ENCODE peak calls at places on chromosomes 1 and 21, in five cellular contexts. N is brain microvascular endothelial cell, A is endothelial cell of umbilical vein, R is cardiac muscle cell, W is spleen. F is an unnamed sample.

GRCh38 chr1:234699795-234700665 is 90.1 kb upstream of the IRF2BP2 start:
- DNase-seq in W (no peak), N (peak), R (peak), A (peak), F (peak)

GRCh38 chr1:89546082-89546889 is 21.7 kb downstream of the LRRC8B start:
- DNase-seq in R (no peak), W (no peak), A (peak), N (peak), F (no peak)

GRCh38 chr1:196464545-196464944 is 143.7 kb downstream of the KCNT2 start:
- DNase-seq in R (no peak), N (peak), A (peak), W (no peak), F (peak)

GRCh38 chr1:35707253-35708178 is 11.2 kb downstream of the C1orf216 start:
- DNase-seq in N (no peak), R (peak), A (no peak), W (no peak), F (no peak)

GRCh38 chr1:181353526-181353925 is 129.8 kb upstream of the CACNA1E start:
- DNase-seq in W (no peak), A (no peak), R (no peak), N (no peak), F (no peak)

GRCh38 chr1:15848143-15848928 is 829 bp downstream of the SPEN start:
- DNase-seq in N (peak), R (peak), W (peak), A (peak), F (no peak)

GRCh38 chr1:209884665-209885117 is 53.3 kb upstream of the SYT14 start:
- DNase-seq in N (peak), A (peak), W (no peak), R (no peak), F (peak)

GRCh38 chr21:46226920-46227599 is 1.5 kb downstream of the LSS start:
- DNase-seq in A (no peak), R (peak), N (peak), W (peak), F (no peak)

GRCh38 chr1:71054281-71054731 is 6.7 kb upstream of the PTGER3 start:
- DNase-seq in R (no peak), A (no peak), W (peak), N (no peak), F (no peak)

GRCh38 chr1:105632342-105633196 is 1423.9 kb upstream of the PRMT6 start:
- DNase-seq in N (no peak), R (peak), W (no peak), A (no peak), F (no peak)

GRCh38 chr1:242454262-242455051 is 70.0 kb downstream of the PLD5 start:
- DNase-seq in A (peak), R (peak), W (no peak), N (peak), F (no peak)

GRCh38 chr1:77143529-77144121 is 75.6 kb downstream of the PIGK start:
- DNase-seq in R (peak), N (no peak), A (peak), W (no peak), F (no peak)

GRCh38 chr1:185769136-185769535 is 34.9 kb downstream of the HMCN1 start:
- DNase-seq in W (no peak), A (no peak), R (no peak), N (no peak), F (no peak)

GRCh38 chr21:42158846-42159245 is 60.1 kb upstream of the ABCG1 start:
- DNase-seq in W (no peak), R (no peak), A (no peak), N (no peak), F (no peak)

GRCh38 chr1:121440993-121441392 is 256.2 kb downstream of the SRGAP2C start:
- DNase-seq in R (no peak), N (no peak), W (no peak), A (no peak), F (no peak)

GRCh38 chr21:36765229-36765628 is 66.3 kb downstream of the SIM2 start:
- DNase-seq in W (no peak), A (no peak), N (no peak), R (no peak), F (no peak)

GRCh38 chr1:64173300-64173940 is 30.0 kb upstream of the UBE2U start:
- DNase-seq in W (no peak), A (no peak), N (no peak), R (no peak), F (no peak)

GRCh38 chr1:27357281-27358037 is 9.3 kb downstream of the MAP3K6 start:
- DNase-seq in N (no peak), W (peak), A (peak), R (peak), F (no peak)

GRCh38 chr1:28297826-28298225 is 31.0 kb upstream of the MED18 start:
- DNase-seq in R (no peak), A (no peak), W (no peak), N (no peak), F (no peak)

GRCh38 chr1:44405804-44406743 is 1.0 kb downstream of the RNF220 start:
- DNase-seq in A (peak), W (peak), R (peak), N (no peak), F (no peak)

GRCh38 chr1:59098668-59099067 is 198.2 kb upstream of the FGGY start:
- DNase-seq in W (no peak), N (no peak), R (no peak), A (no peak), F (no peak)

GRCh38 chr1:21568809-21569385 is 59.7 kb downstream of the ALPL start:
- DNase-seq in W (no peak), R (no peak), N (no peak), A (no peak), F (no peak)

DNA sequence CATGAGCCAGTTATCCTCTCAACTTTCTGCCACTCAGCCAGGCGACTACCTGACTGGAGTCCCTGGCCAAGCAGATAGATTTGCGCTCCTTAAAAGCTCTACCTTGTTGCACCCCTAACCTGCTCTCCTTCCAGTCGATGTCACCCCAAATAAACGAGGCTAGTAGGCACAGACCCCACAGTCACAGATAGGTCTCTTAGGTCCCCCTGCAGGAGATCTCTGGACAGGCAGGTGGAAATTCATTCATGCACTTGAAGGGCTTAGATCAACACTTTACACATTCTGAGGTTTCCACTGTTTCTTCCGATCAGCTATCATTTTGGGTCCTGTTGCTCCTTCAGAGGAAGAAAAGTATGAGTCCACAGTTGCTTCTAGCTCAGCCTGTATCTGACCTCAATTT is 272.6 kb upstream of the FMN2 start:
- DNase-seq in N (no peak), W (no peak), A (no peak), R (no peak), F (no peak)
- TF ChIP-seq CTCF in N (peak), W (peak), A (no peak), R (no peak), F (peak)

DNA sequence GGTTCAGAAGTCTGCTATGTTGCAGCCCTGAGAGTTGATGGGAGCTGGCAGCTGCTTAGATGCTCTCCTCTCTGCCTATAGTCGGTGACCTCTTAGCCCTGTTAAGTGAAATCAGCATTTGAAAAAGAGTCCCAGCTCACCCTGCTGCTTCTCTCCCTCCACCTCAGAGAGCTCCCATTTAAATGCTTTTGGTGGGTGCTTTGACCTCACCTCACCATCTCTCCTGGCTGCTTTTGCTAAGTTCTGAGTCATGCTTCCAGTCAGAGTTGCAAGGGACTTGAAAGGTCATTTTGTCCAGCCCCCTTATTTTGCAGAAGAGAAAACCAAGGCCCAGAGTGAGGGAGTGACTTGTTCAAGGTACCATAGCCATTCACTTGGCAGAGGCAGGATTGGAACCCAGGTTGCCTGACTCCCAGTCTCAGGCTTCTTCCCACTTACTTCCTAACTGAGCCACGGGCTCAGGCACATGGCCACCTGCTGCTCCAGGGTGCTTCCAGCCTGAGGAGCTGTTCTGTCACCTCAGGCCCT is 3.3 kb downstream of the MAPKAPK2 start:
- DNase-seq in N (no peak), R (no peak), A (peak), W (no peak), F (no peak)
- H3K4me3 ChIP-seq in N (no peak), R (peak), A (no peak), W (no peak), F (peak)

GRCh38 chr1:6343506-6344405 is 49.8 kb downstream of the ACOT7 start:
- DNase-seq in R (peak), A (peak), W (no peak), N (peak), F (peak)
- TF ChIP-seq CTCF in R (peak), A (peak), W (peak), N (peak), F (peak)

GRCh38 chr1:94864821-94865220 is 44.7 kb downstream of the SLC44A3 start:
- DNase-seq in R (peak), W (no peak), N (no peak), A (no peak), F (no peak)
- H3K4me3 ChIP-seq in R (no peak), W (no peak), N (no peak), A (no peak), F (no peak)

GRCh38 chr1:119329521-119329920 is 39.1 kb upstream of the HAO2 start:
- DNase-seq in W (no peak), R (no peak), A (no peak), N (no peak), F (no peak)
- TF ChIP-seq CTCF in W (no peak), R (no peak), A (no peak), N (no peak), F (no peak)

DNA sequence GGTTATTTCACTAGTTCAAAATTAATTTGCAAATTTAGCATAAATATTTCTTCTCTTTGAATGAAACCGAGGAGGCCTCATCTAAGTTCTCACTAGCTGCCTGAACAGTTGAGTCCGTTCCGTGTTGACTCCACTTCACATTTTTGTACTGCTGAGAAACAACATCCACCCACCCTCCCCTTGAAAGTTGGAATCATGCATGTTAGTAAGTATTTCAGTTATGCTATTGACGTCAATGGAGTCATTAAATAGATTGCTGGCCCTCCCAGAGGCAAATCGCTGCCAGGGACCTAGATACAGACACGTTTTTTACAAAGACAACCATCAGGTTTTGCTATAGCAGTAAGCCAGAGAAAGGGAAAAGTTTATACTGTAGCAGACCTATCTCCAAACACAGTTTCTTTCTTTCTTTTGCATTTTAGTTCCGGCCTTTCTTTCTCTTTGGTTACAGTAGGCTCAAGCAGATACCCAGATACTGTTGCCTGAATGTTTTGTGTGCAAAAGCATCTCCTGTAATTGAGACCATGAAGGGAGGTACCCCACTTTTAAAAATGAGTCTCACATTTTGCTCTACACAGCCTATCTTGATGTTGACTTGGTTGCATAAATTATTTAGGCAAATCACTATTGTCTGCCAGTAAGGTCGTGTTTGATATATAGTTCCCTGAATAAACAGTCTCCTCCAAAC is 262.6 kb upstream of the SGIP1 start:
- DNase-seq in W (no peak), A (peak), R (peak), N (peak), F (peak)
- H3K4me3 ChIP-seq in W (no peak), A (no peak), R (no peak), N (no peak), F (no peak)

DNA sequence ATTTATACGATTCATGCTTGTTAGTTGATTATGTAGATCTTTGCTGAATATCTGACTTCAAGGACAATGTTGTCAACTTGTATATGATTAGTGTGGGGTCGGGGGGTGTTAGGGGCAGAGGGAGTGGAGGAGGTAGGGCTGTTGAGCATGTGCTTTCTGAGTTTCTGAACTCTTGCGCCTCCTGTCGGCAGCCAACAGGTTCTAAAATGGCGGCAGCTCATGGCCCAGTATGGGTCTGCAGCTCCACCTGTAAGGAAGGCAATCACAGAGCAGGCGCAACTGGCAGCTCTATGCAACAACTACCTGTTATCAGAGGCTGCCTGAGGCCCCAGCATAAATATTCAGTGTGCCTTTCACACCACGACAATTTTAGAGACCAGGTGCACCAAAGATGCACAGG is 205.8 kb upstream of the PLXNA2 start:
- DNase-seq in W (no peak), R (no peak), A (no peak), N (no peak), F (no peak)
- TF ChIP-seq CTCF in W (no peak), R (no peak), A (no peak), N (no peak), F (no peak)

GRCh38 chr1:51616490-51616889 is 402 bp upstream of the OSBPL9 start:
- DNase-seq in A (no peak), N (no peak), W (no peak), R (no peak), F (no peak)
- H3K4me3 ChIP-seq in A (peak), N (peak), W (peak), R (peak), F (peak)

DNA sequence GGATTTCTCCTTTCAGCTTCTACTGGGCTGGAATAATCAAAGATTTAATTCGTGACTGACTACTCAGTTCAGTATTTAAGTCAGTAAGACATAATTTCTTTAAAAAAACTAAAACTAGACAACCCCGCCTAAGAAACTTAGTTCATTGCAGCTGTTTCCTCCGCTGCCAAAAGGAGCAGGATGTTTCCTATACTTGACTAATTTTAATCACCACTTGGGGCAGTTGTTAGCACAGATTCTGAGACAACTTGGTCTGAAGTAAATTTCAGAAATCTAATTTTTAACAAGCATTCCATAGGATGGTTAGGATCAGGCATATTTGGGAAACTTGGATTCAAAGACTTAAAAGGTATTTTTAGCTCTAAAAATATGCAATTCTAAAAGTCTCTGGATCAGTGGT is 34.0 kb downstream of the EPRS1 start:
- DNase-seq in N (no peak), A (peak), R (no peak), W (no peak), F (no peak)
- TF ChIP-seq CTCF in N (peak), A (no peak), R (peak), W (no peak), F (no peak)

F was measured in HFF-Myc.